ENCODE peak calls at places on chromosomes 11 and 22, in seven cellular contexts. X is stimulated activated CD4-positive, alpha-beta T cell treated with anti-CD3 and anti-CD28 coated beads, TNF-alpha, amount 100 ng/mL, for 24 hours; I is pulmonary artery endothelial cell; L is brain microvascular endothelial cell; P is mammary epithelial cell; J is SW 1271; Z is HFFc6. R is an unnamed sample.

GRCh38 chr11:127612602-127613001 is 612.0 kb upstream of the KIRREL3 start:
- DNase-seq in X (no peak), I (no peak), L (no peak), P (no peak), J (no peak), Z (no peak), R (no peak)

GRCh38 chr22:50705219-50705691 is 32.6 kb downstream of the SHANK3 start:
- DNase-seq in X (no peak), I (peak), L (peak), P (no peak), J (no peak), Z (no peak), R (no peak)

GRCh38 chr22:48264586-48264985 is 1502.1 kb downstream of the TBC1D22A start:
- DNase-seq in X (no peak), I (no peak), L (no peak), P (no peak), J (no peak), Z (no peak), R (no peak)

GRCh38 chr11:93072236-93072635 is 102.8 kb downstream of the MTNR1B start:
- DNase-seq in X (no peak), I (no peak), L (no peak), P (no peak), J (no peak), Z (no peak), R (no peak)

GRCh38 chr11:66289548-66290331 is 797 bp upstream of the YIF1A start:
- DNase-seq in X (peak), I (peak), L (no peak), P (no peak), J (no peak), Z (no peak), R (no peak)

GRCh38 chr11:58654079-58654907 is 31.8 kb downstream of the CNTF start:
- DNase-seq in X (peak), I (peak), L (peak), P (peak), J (peak), Z (peak), R (peak)

GRCh38 chr11:44623321-44623715 is 57.9 kb downstream of the CD82 start:
- DNase-seq in X (no peak), I (no peak), L (no peak), P (no peak), J (no peak), Z (no peak), R (no peak)

GRCh38 chr11:44601471-44602370 is 36.3 kb downstream of the CD82 start:
- DNase-seq in X (no peak), I (no peak), L (no peak), P (no peak), J (no peak), Z (no peak), R (no peak)

GRCh38 chr22:46942816-46943783 is 180.7 kb downstream of the TBC1D22A start:
- DNase-seq in X (no peak), I (no peak), L (no peak), P (no peak), J (no peak), Z (no peak), R (no peak)

GRCh38 chr11:128488471-128488870 is 98.9 kb downstream of the ETS1 start:
- DNase-seq in X (no peak), I (no peak), L (peak), P (peak), J (peak), Z (peak), R (peak)

GRCh38 chr11:32039149-32039548 is 51.7 kb upstream of the RCN1 start:
- DNase-seq in X (no peak), I (no peak), L (no peak), P (no peak), J (no peak), Z (no peak), R (no peak)

GRCh38 chr11:124612045-124612444 is 817 bp downstream of the PANX3 start:
- DNase-seq in X (no peak), I (no peak), L (no peak), P (no peak), J (no peak), Z (no peak), R (no peak)

GRCh38 chr11:67391304-67392181 is at the start of gene RAD9A:
- DNase-seq in X (peak), I (peak), L (peak), P (peak), J (peak), Z (peak), R (peak)

GRCh38 chr22:25774575-25775026 is 32.6 kb downstream of the MYO18B start:
- DNase-seq in X (no peak), I (no peak), L (no peak), P (no peak), J (no peak), Z (no peak), R (no peak)

GRCh38 chr11:71283960-71284359 is 31.6 kb upstream of the SHANK2 start:
- DNase-seq in X (no peak), I (no peak), L (no peak), P (peak), J (no peak), Z (no peak), R (no peak)

GRCh38 chr11:31557991-31558390 is 48.4 kb downstream of the ELP4 start:
- DNase-seq in X (no peak), I (peak), L (no peak), P (no peak), J (no peak), Z (no peak), R (no peak)

GRCh38 chr22:29098296-29098695 is 25.5 kb downstream of the KREMEN1 start:
- DNase-seq in X (no peak), I (no peak), L (no peak), P (no peak), J (no peak), Z (no peak), R (no peak)

GRCh38 chr11:83238111-83238510 is 44.6 kb downstream of the ANKRD42 start:
- DNase-seq in X (no peak), I (no peak), L (no peak), P (no peak), J (no peak), Z (no peak), R (no peak)

GRCh38 chr11:85918910-85919794 is 64.0 kb downstream of the CCDC83 start:
- DNase-seq in X (no peak), I (no peak), L (no peak), P (no peak), J (no peak), Z (no peak), R (no peak)

GRCh38 chr11:121415861-121416260 is 36.3 kb upstream of the SORL1 start:
- DNase-seq in X (no peak), I (no peak), L (no peak), P (peak), J (no peak), Z (no peak), R (no peak)

GRCh38 chr11:65786786-65787636 is at the start of gene OVOL1:
- DNase-seq in X (no peak), I (no peak), L (no peak), P (peak), J (no peak), Z (no peak), R (no peak)

GRCh38 chr11:13098067-13098466 is 89.0 kb downstream of the RASSF10 start:
- DNase-seq in X (no peak), I (no peak), L (no peak), P (peak), J (no peak), Z (no peak), R (no peak)

GRCh38 chr11:8863838-8864237 is 47.2 kb upstream of the AKIP1 start:
- DNase-seq in X (no peak), I (no peak), L (peak), P (peak), J (no peak), Z (peak), R (no peak)

GRCh38 chr11:16775604-16776283 is 37.3 kb downstream of the C11orf58 start:
- DNase-seq in X (no peak), I (no peak), L (no peak), P (peak), J (no peak), Z (no peak), R (no peak)

GRCh38 chr11:45646275-45646970 is 19.0 kb downstream of the CHST1 start:
- DNase-seq in X (no peak), I (no peak), L (peak), P (peak), J (peak), Z (peak), R (no peak)